ENCODE peak calls at places on chromosomes 4 and X, in ten cellular contexts. One of them, this sample, is unnamed. For H3K36me3, the result is how much of the 10 kb centered on the place peaks cover.

GRCh38 chr4:161702287-161702686 is 461.5 kb downstream of the FSTL5 start:
- DNase-seq in lower lobe of right lung: no peak
- DNase-seq in MM.1S: no peak
- DNase-seq in hepatocyte: no peak
- DNase-seq in GM23248: no peak
- DNase-seq in kidney epithelial cell: no peak
- DNase-seq in tibial artery: no peak
- DNase-seq in pancreas: no peak
- DNase-seq in left lung: no peak
- DNase-seq in colonic mucosa: no peak
- DNase-seq in this sample: no peak

GRCh38 chr4:27716693-27717505 is 856.3 kb downstream of the STIM2 start:
- DNase-seq in lower lobe of right lung: no peak
- DNase-seq in MM.1S: no peak
- DNase-seq in hepatocyte: no peak
- DNase-seq in GM23248: no peak
- DNase-seq in kidney epithelial cell: no peak
- DNase-seq in tibial artery: no peak
- DNase-seq in pancreas: no peak
- DNase-seq in left lung: no peak
- DNase-seq in colonic mucosa: no peak
- DNase-seq in this sample: no peak

GRCh38 chr4:153001626-153002025 is 65.5 kb downstream of the FHDC1 start:
- DNase-seq in lower lobe of right lung: no peak
- DNase-seq in MM.1S: no peak
- DNase-seq in hepatocyte: no peak
- DNase-seq in GM23248: no peak
- DNase-seq in kidney epithelial cell: no peak
- DNase-seq in tibial artery: no peak
- DNase-seq in pancreas: peak
- DNase-seq in left lung: no peak
- DNase-seq in colonic mucosa: no peak
- DNase-seq in this sample: no peak

GRCh38 chr4:73446336-73446938 is 10.4 kb downstream of the AFP start:
- DNase-seq in lower lobe of right lung: no peak
- DNase-seq in MM.1S: peak
- DNase-seq in hepatocyte: peak
- DNase-seq in GM23248: peak
- DNase-seq in kidney epithelial cell: no peak
- DNase-seq in tibial artery: no peak
- DNase-seq in pancreas: no peak
- DNase-seq in left lung: no peak
- DNase-seq in colonic mucosa: no peak
- DNase-seq in this sample: no peak

GRCh38 chr4:182619659-182620058 is 297.5 kb downstream of the DCTD start:
- DNase-seq in lower lobe of right lung: no peak
- DNase-seq in MM.1S: no peak
- DNase-seq in hepatocyte: no peak
- DNase-seq in GM23248: no peak
- DNase-seq in kidney epithelial cell: no peak
- DNase-seq in tibial artery: no peak
- DNase-seq in pancreas: no peak
- DNase-seq in left lung: no peak
- DNase-seq in colonic mucosa: no peak
- DNase-seq in this sample: no peak

GRCh38 chr4:122577808-122578781 is 42.8 kb downstream of the IL21 start:
- DNase-seq in lower lobe of right lung: no peak
- DNase-seq in MM.1S: peak
- DNase-seq in hepatocyte: peak
- DNase-seq in GM23248: peak
- DNase-seq in kidney epithelial cell: no peak
- DNase-seq in tibial artery: no peak
- DNase-seq in pancreas: no peak
- DNase-seq in left lung: no peak
- DNase-seq in colonic mucosa: peak
- DNase-seq in this sample: no peak

GRCh38 chr4:87589531-87589930 is 18.8 kb upstream of the DSPP start:
- DNase-seq in lower lobe of right lung: no peak
- DNase-seq in MM.1S: peak
- DNase-seq in hepatocyte: peak
- DNase-seq in GM23248: peak
- DNase-seq in kidney epithelial cell: peak
- DNase-seq in tibial artery: no peak
- DNase-seq in pancreas: no peak
- DNase-seq in left lung: no peak
- DNase-seq in colonic mucosa: no peak
- DNase-seq in this sample: no peak

GRCh38 chrX:18877472-18877871 is 106.4 kb downstream of the PHKA2 start:
- DNase-seq in lower lobe of right lung: no peak
- DNase-seq in MM.1S: no peak
- DNase-seq in hepatocyte: peak
- DNase-seq in GM23248: no peak
- DNase-seq in kidney epithelial cell: no peak
- DNase-seq in tibial artery: no peak
- DNase-seq in pancreas: no peak
- DNase-seq in left lung: no peak
- DNase-seq in colonic mucosa: no peak
- DNase-seq in this sample: no peak

GRCh38 chr4:1575418-1576199 is 108.5 kb downstream of the FAM53A start:
- DNase-seq in lower lobe of right lung: peak
- DNase-seq in MM.1S: no peak
- DNase-seq in hepatocyte: no peak
- DNase-seq in GM23248: no peak
- DNase-seq in kidney epithelial cell: no peak
- DNase-seq in tibial artery: no peak
- DNase-seq in pancreas: peak
- DNase-seq in left lung: peak
- DNase-seq in colonic mucosa: no peak
- DNase-seq in this sample: peak

GRCh38 chr4:183571350-183572076 is 66.7 kb downstream of the ING2 start:
- DNase-seq in lower lobe of right lung: peak
- DNase-seq in MM.1S: no peak
- DNase-seq in hepatocyte: peak
- DNase-seq in GM23248: peak
- DNase-seq in kidney epithelial cell: peak
- DNase-seq in tibial artery: no peak
- DNase-seq in pancreas: no peak
- DNase-seq in left lung: no peak
- DNase-seq in colonic mucosa: peak
- DNase-seq in this sample: no peak

DNA sequence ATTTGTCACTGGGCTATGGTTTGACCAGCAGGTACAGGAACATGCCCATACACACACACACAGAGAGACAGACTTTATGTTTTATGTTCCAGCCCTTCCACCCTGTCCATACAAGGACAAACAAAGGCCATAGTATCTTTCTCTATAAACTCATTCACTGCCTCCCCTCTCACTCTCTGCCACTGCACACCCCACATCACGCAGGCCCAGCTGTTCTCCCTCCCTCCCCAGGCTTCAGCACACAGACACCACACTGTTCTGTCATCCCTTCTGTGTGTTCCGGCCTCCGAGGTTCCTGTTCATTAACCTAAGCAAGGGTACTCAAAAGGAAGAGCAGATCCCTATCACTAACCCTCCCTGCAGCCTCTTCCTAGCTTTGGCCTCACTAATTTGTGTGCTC is 17.8 kb downstream of the LAS1L start:
- DNase-seq in lower lobe of right lung: no peak
- DNase-seq in MM.1S: no peak
- DNase-seq in hepatocyte: no peak
- DNase-seq in GM23248: no peak
- DNase-seq in kidney epithelial cell: no peak
- DNase-seq in tibial artery: no peak
- DNase-seq in pancreas: no peak
- DNase-seq in left lung: no peak
- DNase-seq in colonic mucosa: no peak
- DNase-seq in this sample: no peak
- H3K36me3 ChIP-seq in lower lobe of right lung: under half
- H3K36me3 ChIP-seq in MM.1S: under half
- H3K36me3 ChIP-seq in hepatocyte: under half
- H3K36me3 ChIP-seq in GM23248: under half
- H3K36me3 ChIP-seq in kidney epithelial cell: under half
- H3K36me3 ChIP-seq in tibial artery: half or more
- H3K36me3 ChIP-seq in pancreas: under half
- H3K36me3 ChIP-seq in left lung: under half
- H3K36me3 ChIP-seq in colonic mucosa: under half
- H3K36me3 ChIP-seq in this sample: under half

DNA sequence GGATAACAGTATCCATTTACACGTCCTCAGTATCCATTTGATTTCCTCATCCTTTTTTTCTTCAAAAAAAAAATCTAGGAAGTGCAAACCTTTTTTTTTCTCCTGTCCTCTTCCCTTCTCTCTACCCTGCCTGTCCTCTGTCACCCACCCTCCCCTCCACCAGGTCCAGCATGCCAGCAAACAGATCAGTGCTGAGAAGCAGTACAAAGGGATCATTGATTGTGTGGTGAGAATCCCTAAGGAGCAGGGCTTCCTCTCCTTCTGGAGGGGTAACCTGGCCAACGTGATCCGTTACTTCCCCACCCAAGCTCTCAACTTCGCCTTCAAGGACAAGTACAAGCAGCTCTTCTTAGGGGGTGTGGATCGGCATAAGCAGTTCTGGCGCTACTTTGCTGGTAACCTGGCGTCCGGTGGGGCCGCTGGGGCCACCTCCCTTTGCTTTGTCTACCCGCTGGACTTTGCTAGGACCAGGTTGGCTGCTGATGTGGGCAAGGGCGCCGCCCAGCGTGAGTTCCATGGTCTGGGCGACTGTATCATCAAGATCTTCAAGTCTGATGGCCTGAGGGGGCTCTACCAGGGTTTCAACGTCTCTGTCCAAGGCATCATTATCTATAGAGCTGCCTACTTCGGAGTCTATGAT is 1.7 kb downstream of the SLC25A4 start:
- DNase-seq in lower lobe of right lung: no peak
- DNase-seq in MM.1S: no peak
- DNase-seq in hepatocyte: no peak
- DNase-seq in GM23248: no peak
- DNase-seq in kidney epithelial cell: no peak
- DNase-seq in tibial artery: no peak
- DNase-seq in pancreas: no peak
- DNase-seq in left lung: no peak
- DNase-seq in colonic mucosa: no peak
- DNase-seq in this sample: peak
- H3K36me3 ChIP-seq in lower lobe of right lung: under half
- H3K36me3 ChIP-seq in MM.1S: under half
- H3K36me3 ChIP-seq in hepatocyte: under half
- H3K36me3 ChIP-seq in GM23248: under half
- H3K36me3 ChIP-seq in kidney epithelial cell: under half
- H3K36me3 ChIP-seq in tibial artery: under half
- H3K36me3 ChIP-seq in pancreas: under half
- H3K36me3 ChIP-seq in left lung: under half
- H3K36me3 ChIP-seq in colonic mucosa: under half
- H3K36me3 ChIP-seq in this sample: under half

GRCh38 chr4:51858605-51859211 is 15.8 kb downstream of the DCUN1D4 start:
- DNase-seq in lower lobe of right lung: no peak
- DNase-seq in MM.1S: no peak
- DNase-seq in hepatocyte: no peak
- DNase-seq in GM23248: no peak
- DNase-seq in kidney epithelial cell: no peak
- DNase-seq in tibial artery: no peak
- DNase-seq in pancreas: no peak
- DNase-seq in left lung: no peak
- DNase-seq in colonic mucosa: no peak
- DNase-seq in this sample: no peak
- H3K36me3 ChIP-seq in lower lobe of right lung: under half
- H3K36me3 ChIP-seq in MM.1S: under half
- H3K36me3 ChIP-seq in hepatocyte: under half
- H3K36me3 ChIP-seq in GM23248: under half
- H3K36me3 ChIP-seq in kidney epithelial cell: under half
- H3K36me3 ChIP-seq in tibial artery: under half
- H3K36me3 ChIP-seq in pancreas: under half
- H3K36me3 ChIP-seq in left lung: under half
- H3K36me3 ChIP-seq in colonic mucosa: under half
- H3K36me3 ChIP-seq in this sample: under half

DNA sequence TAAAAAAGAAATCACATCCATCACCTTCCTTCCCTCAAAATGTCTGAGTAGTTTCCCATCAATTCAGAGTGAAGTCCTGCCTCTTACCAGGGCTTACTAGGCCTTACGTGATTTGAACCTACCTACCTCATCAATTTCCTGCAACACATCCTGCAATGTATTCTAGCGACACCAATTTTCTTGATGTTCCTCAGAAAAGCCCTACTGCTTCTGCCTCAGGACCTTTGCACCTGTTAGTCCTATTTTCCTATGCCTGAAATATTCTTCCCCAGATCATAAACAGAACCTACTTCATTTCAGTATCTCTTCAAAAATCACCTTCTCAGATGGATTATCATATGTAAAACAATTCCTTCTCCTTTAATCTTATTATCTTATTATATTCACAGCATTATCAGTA is 52.8 kb downstream of the ZAR1 start:
- DNase-seq in lower lobe of right lung: no peak
- DNase-seq in MM.1S: no peak
- DNase-seq in hepatocyte: no peak
- DNase-seq in GM23248: no peak
- DNase-seq in kidney epithelial cell: no peak
- DNase-seq in tibial artery: no peak
- DNase-seq in pancreas: no peak
- DNase-seq in left lung: no peak
- DNase-seq in colonic mucosa: no peak
- DNase-seq in this sample: no peak
- H3K36me3 ChIP-seq in lower lobe of right lung: half or more
- H3K36me3 ChIP-seq in MM.1S: under half
- H3K36me3 ChIP-seq in hepatocyte: under half
- H3K36me3 ChIP-seq in GM23248: half or more
- H3K36me3 ChIP-seq in kidney epithelial cell: under half
- H3K36me3 ChIP-seq in tibial artery: half or more
- H3K36me3 ChIP-seq in pancreas: under half
- H3K36me3 ChIP-seq in left lung: under half
- H3K36me3 ChIP-seq in colonic mucosa: under half
- H3K36me3 ChIP-seq in this sample: under half